ENCODE peak calls at places on chromosomes 2 and 18, in ten cellular contexts. One of them, this sample, is unnamed.

GRCh38 chr18:52228158-52228557 is 111.8 kb upstream of the DCC start:
- DNase-seq in Peyer's patch: no peak
- DNase-seq in NCI-H446 treated with DMSO at 0.1 percent for 48 hours: no peak
- DNase-seq in glutamatergic neuron: no peak
- DNase-seq in HTR-8/SVneo: no peak
- DNase-seq in HFFc6: no peak
- DNase-seq in DMS79: no peak
- DNase-seq in kidney: no peak
- DNase-seq in fibroblast of lung: no peak
- DNase-seq in 8988T: no peak
- DNase-seq in this sample: no peak

GRCh38 chr2:196609806-196610205 is 29.7 kb upstream of the CCDC150 start:
- DNase-seq in 8988T: no peak
- DNase-seq in HTR-8/SVneo: no peak
- DNase-seq in kidney: no peak
- DNase-seq in glutamatergic neuron: no peak
- DNase-seq in DMS79: no peak
- DNase-seq in fibroblast of lung: no peak
- DNase-seq in NCI-H446 treated with DMSO at 0.1 percent for 48 hours: no peak
- DNase-seq in Peyer's patch: no peak
- DNase-seq in HFFc6: no peak
- DNase-seq in this sample: no peak

GRCh38 chr2:237236188-237236587 is 150.5 kb downstream of the COPS8 start:
- DNase-seq in 8988T: no peak
- DNase-seq in fibroblast of lung: peak; percentile 83
- DNase-seq in kidney: no peak
- DNase-seq in Peyer's patch: no peak
- DNase-seq in HFFc6: peak; percentile 46
- DNase-seq in glutamatergic neuron: no peak
- DNase-seq in HTR-8/SVneo: no peak
- DNase-seq in NCI-H446 treated with DMSO at 0.1 percent for 48 hours: no peak
- DNase-seq in DMS79: no peak
- DNase-seq in this sample: no peak

GRCh38 chr2:46827274-46827930 is 88.2 kb downstream of the MCFD2 start:
- DNase-seq in glutamatergic neuron: no peak
- DNase-seq in fibroblast of lung: no peak
- DNase-seq in 8988T: no peak
- DNase-seq in HTR-8/SVneo: no peak
- DNase-seq in DMS79: no peak
- DNase-seq in Peyer's patch: no peak
- DNase-seq in NCI-H446 treated with DMSO at 0.1 percent for 48 hours: no peak
- DNase-seq in kidney: no peak
- DNase-seq in HFFc6: peak; percentile 60
- DNase-seq in this sample: peak; percentile 8

GRCh38 chr2:8438476-8438875 is 243.4 kb upstream of the ID2 start:
- DNase-seq in fibroblast of lung: no peak
- DNase-seq in NCI-H446 treated with DMSO at 0.1 percent for 48 hours: no peak
- DNase-seq in 8988T: no peak
- DNase-seq in Peyer's patch: no peak
- DNase-seq in kidney: no peak
- DNase-seq in glutamatergic neuron: no peak
- DNase-seq in HFFc6: no peak
- DNase-seq in DMS79: no peak
- DNase-seq in HTR-8/SVneo: no peak
- DNase-seq in this sample: no peak

GRCh38 chr18:23181547-23181946 is 46.3 kb downstream of the CABLES1 start:
- DNase-seq in HTR-8/SVneo: no peak
- DNase-seq in 8988T: no peak
- DNase-seq in DMS79: peak; percentile 28
- DNase-seq in NCI-H446 treated with DMSO at 0.1 percent for 48 hours: no peak
- DNase-seq in kidney: no peak
- DNase-seq in HFFc6: no peak
- DNase-seq in glutamatergic neuron: no peak
- DNase-seq in Peyer's patch: no peak
- DNase-seq in fibroblast of lung: no peak
- DNase-seq in this sample: no peak

GRCh38 chr2:28457237-28457636 is 38.6 kb upstream of the PLB1 start:
- DNase-seq in Peyer's patch: peak; percentile 34
- DNase-seq in DMS79: no peak
- DNase-seq in 8988T: no peak
- DNase-seq in HFFc6: no peak
- DNase-seq in NCI-H446 treated with DMSO at 0.1 percent for 48 hours: no peak
- DNase-seq in fibroblast of lung: no peak
- DNase-seq in kidney: no peak
- DNase-seq in HTR-8/SVneo: no peak
- DNase-seq in glutamatergic neuron: no peak
- DNase-seq in this sample: no peak

GRCh38 chr2:102619414-102620319 is at the start of gene SLC9A2:
- DNase-seq in HTR-8/SVneo: no peak
- DNase-seq in glutamatergic neuron: peak; percentile 70
- DNase-seq in HFFc6: no peak
- DNase-seq in NCI-H446 treated with DMSO at 0.1 percent for 48 hours: no peak
- DNase-seq in kidney: peak; percentile 77
- DNase-seq in Peyer's patch: peak; percentile 55
- DNase-seq in DMS79: no peak
- DNase-seq in 8988T: peak; percentile 60
- DNase-seq in fibroblast of lung: no peak
- DNase-seq in this sample: no peak

GRCh38 chr18:3037423-3037915 is 24.5 kb upstream of the LPIN2 start:
- DNase-seq in NCI-H446 treated with DMSO at 0.1 percent for 48 hours: no peak
- DNase-seq in Peyer's patch: peak; percentile 73
- DNase-seq in fibroblast of lung: peak; percentile 76
- DNase-seq in DMS79: no peak
- DNase-seq in 8988T: peak; percentile 70
- DNase-seq in kidney: no peak
- DNase-seq in glutamatergic neuron: no peak
- DNase-seq in HFFc6: peak; percentile 61
- DNase-seq in HTR-8/SVneo: peak; percentile 57
- DNase-seq in this sample: peak; percentile 41

GRCh38 chr2:64659252-64659651 is 5.5 kb upstream of the SERTAD2 start:
- DNase-seq in HFFc6: no peak
- DNase-seq in 8988T: no peak
- DNase-seq in DMS79: no peak
- DNase-seq in fibroblast of lung: no peak
- DNase-seq in Peyer's patch: no peak
- DNase-seq in kidney: no peak
- DNase-seq in glutamatergic neuron: no peak
- DNase-seq in HTR-8/SVneo: no peak
- DNase-seq in NCI-H446 treated with DMSO at 0.1 percent for 48 hours: no peak
- DNase-seq in this sample: no peak

GRCh38 chr2:47456851-47457250 is 53.9 kb downstream of the MSH2 start:
- DNase-seq in HFFc6: no peak
- DNase-seq in Peyer's patch: no peak
- DNase-seq in DMS79: no peak
- DNase-seq in kidney: no peak
- DNase-seq in fibroblast of lung: no peak
- DNase-seq in 8988T: no peak
- DNase-seq in HTR-8/SVneo: no peak
- DNase-seq in glutamatergic neuron: no peak
- DNase-seq in NCI-H446 treated with DMSO at 0.1 percent for 48 hours: no peak
- DNase-seq in this sample: no peak

This sample was measured in NAMALWA.